ENCODE peak calls at places on chromosome 15, in five cellular contexts. One of them, this sample, is unnamed.

GRCh38 chr15:74318376-74319137 is 48.9 kb downstream of the CYP11A1 start:
- DNase-seq in T-helper 1 cell: no peak
- DNase-seq in naive thymus-derived CD8-positive, alpha-beta T cell: no peak
- DNase-seq in CD4-positive, alpha-beta memory T cell: no peak
- DNase-seq in GM03348: no peak
- DNase-seq in this sample: no peak

GRCh38 chr15:100844778-100845177 is 34.9 kb upstream of the ALDH1A3 start:
- DNase-seq in T-helper 1 cell: no peak
- DNase-seq in naive thymus-derived CD8-positive, alpha-beta T cell: no peak
- DNase-seq in CD4-positive, alpha-beta memory T cell: no peak
- DNase-seq in GM03348: no peak
- DNase-seq in this sample: no peak

GRCh38 chr15:74642724-74643367 is 27.2 kb downstream of the CLK3 start:
- DNase-seq in T-helper 1 cell: no peak
- DNase-seq in naive thymus-derived CD8-positive, alpha-beta T cell: no peak
- DNase-seq in CD4-positive, alpha-beta memory T cell: no peak
- DNase-seq in GM03348: peak; percentile 42
- DNase-seq in this sample: no peak

GRCh38 chr15:62782100-62782791 is 260.3 kb upstream of the TPM1 start:
- DNase-seq in T-helper 1 cell: no peak
- DNase-seq in naive thymus-derived CD8-positive, alpha-beta T cell: no peak
- DNase-seq in CD4-positive, alpha-beta memory T cell: no peak
- DNase-seq in GM03348: peak; percentile 81
- DNase-seq in this sample: peak; percentile 70

GRCh38 chr15:58584789-58585461 is 153.1 kb downstream of the LIPC start:
- DNase-seq in T-helper 1 cell: no peak
- DNase-seq in naive thymus-derived CD8-positive, alpha-beta T cell: no peak
- DNase-seq in CD4-positive, alpha-beta memory T cell: no peak
- DNase-seq in GM03348: no peak
- DNase-seq in this sample: no peak

GRCh38 chr15:58002338-58003126 is 63.0 kb downstream of the ALDH1A2 start:
- DNase-seq in T-helper 1 cell: no peak
- DNase-seq in naive thymus-derived CD8-positive, alpha-beta T cell: no peak
- DNase-seq in CD4-positive, alpha-beta memory T cell: no peak
- DNase-seq in GM03348: no peak
- DNase-seq in this sample: peak; percentile 32

GRCh38 chr15:36726224-36726623 is 146.8 kb downstream of the CDIN1 start:
- DNase-seq in T-helper 1 cell: no peak
- DNase-seq in naive thymus-derived CD8-positive, alpha-beta T cell: no peak
- DNase-seq in CD4-positive, alpha-beta memory T cell: no peak
- DNase-seq in GM03348: no peak
- DNase-seq in this sample: no peak

GRCh38 chr15:90376789-90377188 is 11.3 kb upstream of the IQGAP1 start:
- DNase-seq in T-helper 1 cell: peak; percentile 87
- DNase-seq in naive thymus-derived CD8-positive, alpha-beta T cell: peak; percentile 83
- DNase-seq in CD4-positive, alpha-beta memory T cell: peak; percentile 83
- DNase-seq in GM03348: no peak
- DNase-seq in this sample: no peak

GRCh38 chr15:51883436-51883835 is 54.0 kb downstream of the TMOD3 start:
- DNase-seq in T-helper 1 cell: no peak
- DNase-seq in naive thymus-derived CD8-positive, alpha-beta T cell: no peak
- DNase-seq in CD4-positive, alpha-beta memory T cell: no peak
- DNase-seq in GM03348: peak; percentile 59
- DNase-seq in this sample: no peak

GRCh38 chr15:79366691-79367090 is 55.8 kb downstream of the TMED3 start:
- DNase-seq in T-helper 1 cell: no peak
- DNase-seq in naive thymus-derived CD8-positive, alpha-beta T cell: no peak
- DNase-seq in CD4-positive, alpha-beta memory T cell: no peak
- DNase-seq in GM03348: no peak
- DNase-seq in this sample: no peak

GRCh38 chr15:84590406-84590805 is 10.4 kb upstream of the ZSCAN2 start:
- DNase-seq in T-helper 1 cell: no peak
- DNase-seq in naive thymus-derived CD8-positive, alpha-beta T cell: no peak
- DNase-seq in CD4-positive, alpha-beta memory T cell: no peak
- DNase-seq in GM03348: no peak
- DNase-seq in this sample: no peak

GRCh38 chr15:67253517-67254237 is 784 bp downstream of the AAGAB start:
- DNase-seq in T-helper 1 cell: peak; percentile 2
- DNase-seq in naive thymus-derived CD8-positive, alpha-beta T cell: no peak
- DNase-seq in CD4-positive, alpha-beta memory T cell: no peak
- DNase-seq in GM03348: no peak
- DNase-seq in this sample: peak; percentile 7

GRCh38 chr15:100292010-100292409 is 49.8 kb downstream of the ADAMTS17 start:
- DNase-seq in T-helper 1 cell: no peak
- DNase-seq in naive thymus-derived CD8-positive, alpha-beta T cell: no peak
- DNase-seq in CD4-positive, alpha-beta memory T cell: no peak
- DNase-seq in GM03348: no peak
- DNase-seq in this sample: no peak

GRCh38 chr15:77025941-77026411 is 31.1 kb downstream of the PSTPIP1 start:
- DNase-seq in T-helper 1 cell: no peak
- DNase-seq in naive thymus-derived CD8-positive, alpha-beta T cell: no peak
- DNase-seq in CD4-positive, alpha-beta memory T cell: no peak
- DNase-seq in GM03348: no peak
- DNase-seq in this sample: no peak

GRCh38 chr15:40871749-40872617 is 2.1 kb downstream of the RHOV start:
- DNase-seq in T-helper 1 cell: no peak
- DNase-seq in naive thymus-derived CD8-positive, alpha-beta T cell: no peak
- DNase-seq in CD4-positive, alpha-beta memory T cell: no peak
- DNase-seq in GM03348: no peak
- DNase-seq in this sample: peak; percentile 80

GRCh38 chr15:38843736-38844590 is 279.3 kb upstream of the RASGRP1 start:
- DNase-seq in T-helper 1 cell: no peak
- DNase-seq in naive thymus-derived CD8-positive, alpha-beta T cell: no peak
- DNase-seq in CD4-positive, alpha-beta memory T cell: no peak
- DNase-seq in GM03348: peak; percentile 81
- DNase-seq in this sample: no peak

GRCh38 chr15:47432831-47433230 is 284.5 kb upstream of the SEMA6D start:
- DNase-seq in T-helper 1 cell: no peak
- DNase-seq in naive thymus-derived CD8-positive, alpha-beta T cell: no peak
- DNase-seq in CD4-positive, alpha-beta memory T cell: no peak
- DNase-seq in GM03348: no peak
- DNase-seq in this sample: peak; percentile 35

GRCh38 chr15:75140080-75140879 is 61.4 kb upstream of the C15orf39 start:
- DNase-seq in T-helper 1 cell: no peak
- DNase-seq in naive thymus-derived CD8-positive, alpha-beta T cell: no peak
- DNase-seq in CD4-positive, alpha-beta memory T cell: no peak
- DNase-seq in GM03348: no peak
- DNase-seq in this sample: no peak

GRCh38 chr15:62119224-62119925 is 45.7 kb downstream of the C2CD4B start:
- DNase-seq in T-helper 1 cell: peak; percentile 79
- DNase-seq in naive thymus-derived CD8-positive, alpha-beta T cell: no peak
- DNase-seq in CD4-positive, alpha-beta memory T cell: no peak
- DNase-seq in GM03348: peak; percentile 84
- DNase-seq in this sample: peak; percentile 82

GRCh38 chr15:90049030-90049429 is 47.9 kb downstream of the ZNF710 start:
- DNase-seq in T-helper 1 cell: no peak
- DNase-seq in naive thymus-derived CD8-positive, alpha-beta T cell: no peak
- DNase-seq in CD4-positive, alpha-beta memory T cell: no peak
- DNase-seq in GM03348: no peak
- DNase-seq in this sample: no peak

GRCh38 chr15:76172782-76173181 is 113.0 kb downstream of the TMEM266 start:
- DNase-seq in T-helper 1 cell: no peak
- DNase-seq in naive thymus-derived CD8-positive, alpha-beta T cell: no peak
- DNase-seq in CD4-positive, alpha-beta memory T cell: no peak
- DNase-seq in GM03348: no peak
- DNase-seq in this sample: no peak

GRCh38 chr15:69805248-69805953 is 292.3 kb downstream of the TLE3 start:
- DNase-seq in T-helper 1 cell: no peak
- DNase-seq in naive thymus-derived CD8-positive, alpha-beta T cell: no peak
- DNase-seq in CD4-positive, alpha-beta memory T cell: no peak
- DNase-seq in GM03348: no peak
- DNase-seq in this sample: peak; percentile 57

GRCh38 chr15:28001641-28002040 is 97.5 kb downstream of the OCA2 start:
- DNase-seq in T-helper 1 cell: no peak
- DNase-seq in naive thymus-derived CD8-positive, alpha-beta T cell: no peak
- DNase-seq in CD4-positive, alpha-beta memory T cell: no peak
- DNase-seq in GM03348: no peak
- DNase-seq in this sample: no peak

GRCh38 chr15:41284425-41285177 is 47.8 kb downstream of the OIP5 start:
- DNase-seq in T-helper 1 cell: peak; percentile 74
- DNase-seq in naive thymus-derived CD8-positive, alpha-beta T cell: peak; percentile 20
- DNase-seq in CD4-positive, alpha-beta memory T cell: peak; percentile 16
- DNase-seq in GM03348: peak; percentile 30
- DNase-seq in this sample: peak; percentile 36

GRCh38 chr15:84983711-84984110 is 2.1 kb downstream of the PDE8A start:
- DNase-seq in T-helper 1 cell: no peak
- DNase-seq in naive thymus-derived CD8-positive, alpha-beta T cell: no peak
- DNase-seq in CD4-positive, alpha-beta memory T cell: no peak
- DNase-seq in GM03348: no peak
- DNase-seq in this sample: no peak